ENCODE peak calls at places on chromosomes 16 and 17, in six cellular contexts. H, V, P, M, R and T are unnamed samples.

GRCh38 chr17:78798695-78799559 is 16.9 kb upstream of the CYTH1 start:
- DNase-seq in H (peak; percentile 41), V (no peak), P (no peak), M (no peak), R (peak; percentile 55), T (no peak)

GRCh38 chr16:88315543-88316105 is 67.1 kb upstream of the ZNF469 start:
- DNase-seq in H (no peak), V (no peak), P (peak; percentile 41), M (peak; percentile 90), R (no peak), T (peak; percentile 40)

GRCh38 chr17:76353004-76353598 is 615 bp downstream of the PRPSAP1 start:
- DNase-seq in H (peak; percentile 10), V (no peak), P (peak; percentile 41), M (peak; percentile 35), R (no peak), T (peak; percentile 37)

GRCh38 chr16:17510532-17510931 is 39.8 kb upstream of the XYLT1 start:
- DNase-seq in H (no peak), V (peak; percentile 13), P (no peak), M (no peak), R (peak; percentile 39), T (peak; percentile 27)

GRCh38 chr17:28725166-28725659 is 820 bp downstream of the TLCD1 start:
- DNase-seq in H (no peak), V (no peak), P (no peak), M (peak; percentile 39), R (peak; percentile 81), T (peak; percentile 74)

GRCh38 chr16:3283525-3284447 is 495 bp downstream of the ZNF263 start:
- DNase-seq in H (no peak), V (no peak), P (peak; percentile 30), M (no peak), R (no peak), T (no peak)

GRCh38 chr17:18877104-18877503 is 19.2 kb downstream of the PRPSAP2 start:
- DNase-seq in H (no peak), V (no peak), P (no peak), M (peak; percentile 10), R (no peak), T (no peak)

GRCh38 chr16:89052824-89053724 is 40.6 kb upstream of the ACSF3 start:
- DNase-seq in H (no peak), V (peak; percentile 38), P (no peak), M (peak; percentile 73), R (no peak), T (peak; percentile 34)

GRCh38 chr17:73706428-73706827 is 62.2 kb upstream of the SDK2 start:
- DNase-seq in H (no peak), V (no peak), P (no peak), M (no peak), R (no peak), T (no peak)

GRCh38 chr16:30876867-30877266 is 17.0 kb downstream of the BCL7C start:
- DNase-seq in H (no peak), V (no peak), P (no peak), M (no peak), R (peak; percentile 42), T (no peak)

GRCh38 chr17:61614219-61614618 is 23.2 kb upstream of the NACA2 start:
- DNase-seq in H (no peak), V (no peak), P (no peak), M (no peak), R (no peak), T (no peak)

GRCh38 chr16:71927383-71927782 is 32.1 kb downstream of the IST1 start:
- DNase-seq in H (no peak), V (peak; percentile 52), P (peak; percentile 60), M (peak; percentile 56), R (peak; percentile 72), T (peak; percentile 77)

GRCh38 chr16:3158014-3158497 is 23.2 kb downstream of the ZNF213 start:
- DNase-seq in H (no peak), V (no peak), P (no peak), M (no peak), R (peak; percentile 62), T (peak; percentile 44)

GRCh38 chr16:27426423-27427408 is 24.7 kb downstream of the IL21R start:
- DNase-seq in H (peak; percentile 50), V (no peak), P (peak; percentile 18), M (peak; percentile 55), R (no peak), T (peak; percentile 95)

GRCh38 chr17:64615025-64615677 is 47.0 kb downstream of the SMURF2 start:
- DNase-seq in H (no peak), V (no peak), P (no peak), M (no peak), R (no peak), T (no peak)

GRCh38 chr17:37388266-37388665 is 12.5 kb downstream of the C17orf78 start:
- DNase-seq in H (no peak), V (no peak), P (no peak), M (no peak), R (no peak), T (no peak)

GRCh38 chr17:41785091-41785875 is 1.2 kb downstream of the JUP start:
- DNase-seq in H (no peak), V (no peak), P (peak; percentile 73), M (peak; percentile 68), R (peak; percentile 31), T (no peak)

GRCh38 chr16:35752012-35752772 is 2292.8 kb downstream of the TP53TG3F start:
- DNase-seq in H (no peak), V (no peak), P (no peak), M (no peak), R (no peak), T (no peak)
- H3K9me3 ChIP-seq in H (no peaks in the 10 kb centered on the region), V (no peaks in the 10 kb centered on the region), P (no peaks in the 10 kb centered on the region), M (no peaks in the 10 kb centered on the region), R (peaks cover 79% of the 10 kb centered on the region), T (no peaks in the 10 kb centered on the region)

DNA sequence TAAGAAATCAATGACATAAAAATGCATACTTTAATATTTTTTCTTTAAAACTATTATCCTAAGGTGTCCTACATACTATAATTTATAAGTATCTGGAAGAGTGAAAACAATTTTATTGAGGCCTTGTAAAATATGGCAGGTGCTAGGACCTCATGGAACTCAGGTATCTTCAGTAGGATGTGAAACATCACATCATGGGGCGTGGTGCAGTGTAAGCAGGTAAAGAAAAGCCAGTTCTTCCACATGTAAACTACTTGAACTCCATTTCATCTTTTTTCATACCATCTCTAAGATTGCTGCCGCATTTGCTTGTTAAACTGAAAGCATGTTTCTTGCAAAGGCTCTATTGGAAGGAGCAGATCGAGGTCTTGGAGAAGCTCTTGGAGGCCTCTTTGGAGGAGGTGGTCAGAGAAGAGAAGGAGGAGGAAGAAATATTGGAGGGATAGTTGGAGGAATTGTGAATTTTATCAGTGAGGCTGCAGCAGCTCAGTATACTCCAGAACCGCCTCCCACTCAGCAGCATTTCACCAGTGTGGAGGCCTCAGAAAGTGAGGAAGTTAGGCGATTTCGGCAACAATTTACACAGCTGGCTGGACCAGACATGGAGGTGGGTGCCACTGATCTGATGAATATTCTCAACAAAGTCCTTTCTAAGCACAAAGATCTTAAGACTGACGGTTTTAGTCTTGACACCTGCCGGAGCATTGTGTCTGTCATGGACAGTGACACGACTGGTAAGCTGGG is at the start of gene CAPNS2:
- DNase-seq in H (no peak), V (no peak), P (no peak), M (no peak), R (no peak), T (no peak)
- H3K4me3 ChIP-seq in H (no peak within 1 kb of the TSS), V (peak within 1 kb of the TSS; percentile 48), P (no peak within 1 kb of the TSS), M (no peak within 1 kb of the TSS), R (no peak within 1 kb of the TSS), T (no peak within 1 kb of the TSS)

GRCh38 chr16:79891458-79891857 is 290.9 kb upstream of the MAF start:
- DNase-seq in H (no peak), V (no peak), P (no peak), M (no peak), R (no peak), T (no peak)
- H3K9me3 ChIP-seq in H (no peaks in the 10 kb centered on the region), V (no peaks in the 10 kb centered on the region), P (no peaks in the 10 kb centered on the region), M (no peaks in the 10 kb centered on the region), R (no peaks in the 10 kb centered on the region), T (no peaks in the 10 kb centered on the region)

GRCh38 chr16:10867199-10867598 is 9.8 kb upstream of the CIITA start:
- DNase-seq in H (no peak), V (no peak), P (no peak), M (no peak), R (no peak), T (no peak)

GRCh38 chr16:10870137-10870776 is 6.7 kb upstream of the CIITA start:
- DNase-seq in H (no peak), V (no peak), P (no peak), M (no peak), R (no peak), T (no peak)

GRCh38 chr16:10868089-10868488 is 8.9 kb upstream of the CIITA start:
- DNase-seq in H (no peak), V (no peak), P (no peak), M (no peak), R (no peak), T (no peak)

GRCh38 chr16:10870808-10871156 is 6.2 kb upstream of the CIITA start:
- DNase-seq in H (no peak), V (no peak), P (no peak), M (no peak), R (no peak), T (no peak)

GRCh38 chr16:10868562-10869469 is 8.2 kb upstream of the CIITA start:
- DNase-seq in H (no peak), V (no peak), P (peak; percentile 75), M (no peak), R (no peak), T (no peak)
- H3K4me3 ChIP-seq in H (no peak overlapping the region), V (no peak overlapping the region), P (no peak overlapping the region), M (no peak overlapping the region), R (no peak overlapping the region), T (no peak overlapping the region)

GRCh38 chr16:83831451-83831987 is 23.7 kb downstream of the HSBP1 start:
- DNase-seq in H (no peak), V (no peak), P (no peak), M (no peak), R (no peak), T (no peak)
- H3K9me3 ChIP-seq in H (no peaks in the 10 kb centered on the region), V (no peaks in the 10 kb centered on the region), P (no peaks in the 10 kb centered on the region), M (no peaks in the 10 kb centered on the region), R (peaks cover 5% of the 10 kb centered on the region), T (no peaks in the 10 kb centered on the region)

DNA sequence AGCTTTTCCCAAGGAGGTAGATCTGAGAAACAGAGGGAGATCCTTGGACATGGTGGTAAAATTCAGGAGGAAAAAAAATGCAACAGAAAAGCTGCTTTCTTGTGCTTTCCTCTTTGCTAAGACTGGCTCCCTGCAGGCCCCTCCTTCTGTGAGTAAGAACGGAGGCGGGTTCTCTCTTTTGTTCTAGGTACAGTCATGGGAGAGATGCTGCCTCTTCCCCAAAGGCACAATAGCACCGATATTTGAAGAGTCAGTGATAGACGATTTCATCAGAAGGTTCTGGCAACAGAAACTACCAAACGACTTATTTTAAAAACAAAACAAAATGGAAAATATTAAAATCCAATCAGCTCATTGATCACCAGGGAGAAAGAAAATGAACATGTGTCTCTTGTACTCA is 32.6 kb upstream of the KIFC3 start:
- DNase-seq in H (no peak), V (no peak), P (no peak), M (no peak), R (peak; percentile 58), T (peak; percentile 65)
- H3K4me3 ChIP-seq in H (no peak overlapping the region), V (no peak overlapping the region), P (no peak overlapping the region), M (no peak overlapping the region), R (no peak overlapping the region), T (no peak overlapping the region)